ENCODE peak calls at places on chromosomes 1 and 21, in four cellular contexts. One of them, this sample, is unnamed.

GRCh38 chr1:99570486-99571089 is 75.3 kb upstream of the PALMD start:
- DNase-seq in CD8-positive, alpha-beta memory T cell: no peak
- DNase-seq in left lung: no peak
- DNase-seq in hepatocyte: no peak
- DNase-seq in this sample: no peak

GRCh38 chr1:210821615-210822014 is 312.3 kb downstream of the KCNH1 start:
- DNase-seq in CD8-positive, alpha-beta memory T cell: no peak
- DNase-seq in left lung: no peak
- DNase-seq in hepatocyte: no peak
- DNase-seq in this sample: no peak

GRCh38 chr1:29706936-29707335 is 470.6 kb downstream of the PTPRU start:
- DNase-seq in CD8-positive, alpha-beta memory T cell: no peak
- DNase-seq in left lung: peak
- DNase-seq in hepatocyte: peak
- DNase-seq in this sample: no peak

GRCh38 chr1:32761253-32761877 is 55.8 kb downstream of the YARS1 start:
- DNase-seq in CD8-positive, alpha-beta memory T cell: no peak
- DNase-seq in left lung: no peak
- DNase-seq in hepatocyte: peak
- DNase-seq in this sample: no peak

GRCh38 chr1:99305626-99306025 is 41.3 kb downstream of the PLPPR4 start:
- DNase-seq in CD8-positive, alpha-beta memory T cell: no peak
- DNase-seq in left lung: no peak
- DNase-seq in hepatocyte: no peak
- DNase-seq in this sample: no peak

GRCh38 chr1:7549277-7549676 is 221.8 kb upstream of the VAMP3 start:
- DNase-seq in CD8-positive, alpha-beta memory T cell: no peak
- DNase-seq in left lung: no peak
- DNase-seq in hepatocyte: peak
- DNase-seq in this sample: no peak

GRCh38 chr1:29196863-29197589 is 15.3 kb upstream of the SRSF4 start:
- DNase-seq in CD8-positive, alpha-beta memory T cell: no peak
- DNase-seq in left lung: no peak
- DNase-seq in hepatocyte: no peak
- DNase-seq in this sample: no peak

GRCh38 chr1:60573726-60574409 is 500.3 kb upstream of the C1orf87 start:
- DNase-seq in CD8-positive, alpha-beta memory T cell: no peak
- DNase-seq in left lung: no peak
- DNase-seq in hepatocyte: peak
- DNase-seq in this sample: no peak

GRCh38 chr1:41540886-41541591 is 56.6 kb upstream of the EDN2 start:
- DNase-seq in CD8-positive, alpha-beta memory T cell: no peak
- DNase-seq in left lung: no peak
- DNase-seq in hepatocyte: no peak
- DNase-seq in this sample: no peak

GRCh38 chr1:8903908-8904650 is 25.6 kb upstream of the ENO1 start:
- DNase-seq in CD8-positive, alpha-beta memory T cell: no peak
- DNase-seq in left lung: no peak
- DNase-seq in hepatocyte: peak
- DNase-seq in this sample: no peak

GRCh38 chr1:56816909-56817308 is 2.3 kb downstream of the FYB2 start:
- DNase-seq in CD8-positive, alpha-beta memory T cell: no peak
- DNase-seq in left lung: no peak
- DNase-seq in hepatocyte: peak
- DNase-seq in this sample: no peak

GRCh38 chr1:8083739-8084484 is 57.8 kb upstream of the ERRFI1 start:
- DNase-seq in CD8-positive, alpha-beta memory T cell: no peak
- DNase-seq in left lung: no peak
- DNase-seq in hepatocyte: no peak
- DNase-seq in this sample: no peak

GRCh38 chr1:72177711-72178110 is 104.6 kb downstream of the NEGR1 start:
- DNase-seq in CD8-positive, alpha-beta memory T cell: no peak
- DNase-seq in left lung: no peak
- DNase-seq in hepatocyte: no peak
- DNase-seq in this sample: no peak

GRCh38 chr1:65423884-65424655 is 3.6 kb downstream of the LEPR start:
- DNase-seq in CD8-positive, alpha-beta memory T cell: no peak
- DNase-seq in left lung: no peak
- DNase-seq in hepatocyte: peak
- DNase-seq in this sample: no peak

GRCh38 chr1:202088216-202088615 is 34.5 kb upstream of the GPR37L1 start:
- DNase-seq in CD8-positive, alpha-beta memory T cell: no peak
- DNase-seq in left lung: no peak
- DNase-seq in hepatocyte: peak
- DNase-seq in this sample: no peak

GRCh38 chr1:147201276-147201675 is 23.9 kb downstream of the FMO5 start:
- DNase-seq in CD8-positive, alpha-beta memory T cell: no peak
- DNase-seq in left lung: no peak
- DNase-seq in hepatocyte: no peak
- DNase-seq in this sample: no peak

GRCh38 chr1:13517193-13517812 is 3.5 kb upstream of the LRRC38 start:
- DNase-seq in CD8-positive, alpha-beta memory T cell: no peak
- DNase-seq in left lung: no peak
- DNase-seq in hepatocyte: peak
- DNase-seq in this sample: no peak

GRCh38 chr1:36650200-36651065 is 167.7 kb upstream of the CSF3R start:
- DNase-seq in CD8-positive, alpha-beta memory T cell: peak
- DNase-seq in left lung: no peak
- DNase-seq in hepatocyte: peak
- DNase-seq in this sample: peak

GRCh38 chr1:199700551-199700950 is 327.0 kb upstream of the NR5A2 start:
- DNase-seq in CD8-positive, alpha-beta memory T cell: no peak
- DNase-seq in left lung: no peak
- DNase-seq in hepatocyte: no peak
- DNase-seq in this sample: no peak

GRCh38 chr1:32365445-32365844 is 3.1 kb downstream of the TSSK3 start:
- DNase-seq in CD8-positive, alpha-beta memory T cell: no peak
- DNase-seq in left lung: no peak
- DNase-seq in hepatocyte: no peak
- DNase-seq in this sample: no peak

GRCh38 chr1:181089017-181089776 is 697 bp downstream of the IER5 start:
- DNase-seq in CD8-positive, alpha-beta memory T cell: no peak
- DNase-seq in left lung: peak
- DNase-seq in hepatocyte: peak
- DNase-seq in this sample: no peak

GRCh38 chr1:110150330-110151174 is at the start of gene SLC6A17:
- DNase-seq in CD8-positive, alpha-beta memory T cell: no peak
- DNase-seq in left lung: no peak
- DNase-seq in hepatocyte: peak
- DNase-seq in this sample: peak

GRCh38 chr1:147243228-147243685 is 773 bp downstream of the CHD1L start:
- DNase-seq in CD8-positive, alpha-beta memory T cell: no peak
- DNase-seq in left lung: peak
- DNase-seq in hepatocyte: peak
- DNase-seq in this sample: no peak

GRCh38 chr1:27348861-27349783 is 7.3 kb downstream of the SYTL1 start:
- DNase-seq in CD8-positive, alpha-beta memory T cell: peak
- DNase-seq in left lung: peak
- DNase-seq in hepatocyte: peak
- DNase-seq in this sample: no peak

GRCh38 chr1:7388488-7389185 is 382.5 kb upstream of the VAMP3 start:
- DNase-seq in CD8-positive, alpha-beta memory T cell: no peak
- DNase-seq in left lung: no peak
- DNase-seq in hepatocyte: no peak
- DNase-seq in this sample: peak

GRCh38 chr1:39205102-39205780 is 746 bp downstream of the MACF1 start:
- DNase-seq in CD8-positive, alpha-beta memory T cell: peak
- DNase-seq in left lung: no peak
- DNase-seq in hepatocyte: peak
- DNase-seq in this sample: peak

GRCh38 chr1:1833456-1833855 is 55.2 kb upstream of the NADK start:
- DNase-seq in CD8-positive, alpha-beta memory T cell: no peak
- DNase-seq in left lung: no peak
- DNase-seq in hepatocyte: no peak
- DNase-seq in this sample: no peak

GRCh38 chr1:33257759-33258712 is 1.7 kb downstream of the ZNF362 start:
- DNase-seq in CD8-positive, alpha-beta memory T cell: no peak
- DNase-seq in left lung: no peak
- DNase-seq in hepatocyte: peak
- DNase-seq in this sample: no peak

GRCh38 chr1:219161371-219161975 is 12.2 kb upstream of the LYPLAL1 start:
- DNase-seq in CD8-positive, alpha-beta memory T cell: no peak
- DNase-seq in left lung: no peak
- DNase-seq in hepatocyte: no peak
- DNase-seq in this sample: no peak

GRCh38 chr1:51296379-51297357 is 33.7 kb downstream of the TTC39A start:
- DNase-seq in CD8-positive, alpha-beta memory T cell: peak
- DNase-seq in left lung: peak
- DNase-seq in hepatocyte: peak
- DNase-seq in this sample: peak
- H3K27ac ChIP-seq in CD8-positive, alpha-beta memory T cell: no peak
- H3K27ac ChIP-seq in left lung: no peak
- H3K27ac ChIP-seq in hepatocyte: no peak
- H3K27ac ChIP-seq in this sample: no peak

DNA sequence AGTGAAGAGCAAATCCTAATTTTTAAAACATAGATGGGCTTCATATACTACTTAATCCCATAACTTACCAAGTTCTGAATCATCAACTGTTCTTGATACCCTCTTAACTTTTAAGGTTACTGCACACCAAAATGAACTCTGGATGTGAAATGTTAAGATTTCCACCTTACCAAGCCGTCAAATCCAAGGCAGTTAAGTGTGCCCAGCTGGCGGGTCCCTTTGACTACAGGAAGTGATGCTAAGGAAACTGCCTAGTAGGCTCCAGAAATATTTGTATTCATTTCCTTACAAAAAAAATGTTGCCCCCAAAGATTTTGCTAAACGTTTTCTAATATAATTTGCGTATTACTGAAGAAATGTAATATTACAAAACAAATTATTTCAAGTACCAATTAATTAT is 10.7 kb downstream of the NRIP1 start:
- DNase-seq in CD8-positive, alpha-beta memory T cell: no peak
- DNase-seq in left lung: no peak
- DNase-seq in hepatocyte: no peak
- DNase-seq in this sample: no peak
- H3K27ac ChIP-seq in CD8-positive, alpha-beta memory T cell: no peak
- H3K27ac ChIP-seq in left lung: no peak
- H3K27ac ChIP-seq in hepatocyte: no peak
- H3K27ac ChIP-seq in this sample: no peak

DNA sequence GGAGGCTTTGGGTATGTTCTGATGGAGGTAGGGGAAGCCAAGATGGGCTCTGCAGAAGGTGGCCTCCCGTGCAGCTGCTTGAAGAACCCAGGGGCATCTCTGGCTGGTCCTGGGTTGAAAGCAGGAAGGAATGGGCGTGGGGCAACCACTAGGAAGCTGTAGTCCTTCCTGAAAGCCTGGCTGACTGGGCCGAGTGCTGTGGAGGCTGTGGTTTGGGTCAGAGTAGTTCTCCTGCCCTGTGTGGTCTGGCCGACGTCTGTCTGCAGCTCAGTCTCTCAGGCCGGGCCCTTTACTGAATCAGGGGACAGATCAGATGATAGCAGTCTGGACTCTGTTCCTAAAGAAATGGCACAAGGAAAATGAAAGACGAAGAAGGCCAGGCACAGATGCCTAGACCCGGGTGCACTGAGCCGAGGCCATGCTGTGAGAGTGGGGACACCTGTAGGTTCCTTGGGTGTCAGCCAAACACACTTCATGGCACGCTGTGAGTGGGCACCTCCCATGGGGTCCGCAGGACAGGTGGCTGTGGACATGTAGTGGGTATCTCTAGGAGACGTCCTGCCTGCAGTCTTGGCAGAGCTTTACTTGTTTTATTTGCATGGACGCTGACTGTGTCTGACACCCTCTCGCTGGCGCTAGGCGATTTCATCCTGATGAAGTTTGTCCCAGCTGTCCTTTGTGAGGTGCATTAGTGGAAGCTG is 86.9 kb downstream of the POFUT2 start:
- DNase-seq in CD8-positive, alpha-beta memory T cell: no peak
- DNase-seq in left lung: no peak
- DNase-seq in hepatocyte: no peak
- DNase-seq in this sample: no peak
- H3K27ac ChIP-seq in CD8-positive, alpha-beta memory T cell: no peak
- H3K27ac ChIP-seq in left lung: no peak
- H3K27ac ChIP-seq in hepatocyte: no peak
- H3K27ac ChIP-seq in this sample: no peak

GRCh38 chr21:42262826-42263225 is 43.9 kb downstream of the ABCG1 start:
- DNase-seq in CD8-positive, alpha-beta memory T cell: no peak
- DNase-seq in left lung: peak
- DNase-seq in hepatocyte: peak
- DNase-seq in this sample: no peak

GRCh38 chr21:42258885-42259407 is 40.0 kb downstream of the ABCG1 start:
- DNase-seq in CD8-positive, alpha-beta memory T cell: no peak
- DNase-seq in left lung: peak
- DNase-seq in hepatocyte: no peak
- DNase-seq in this sample: peak

GRCh38 chr21:42261832-42262200 is 42.9 kb downstream of the ABCG1 start:
- DNase-seq in CD8-positive, alpha-beta memory T cell: no peak
- DNase-seq in left lung: peak
- DNase-seq in hepatocyte: no peak
- DNase-seq in this sample: no peak

GRCh38 chr21:42258150-42258884 is 39.4 kb downstream of the ABCG1 start:
- DNase-seq in CD8-positive, alpha-beta memory T cell: peak
- DNase-seq in left lung: peak
- DNase-seq in hepatocyte: peak
- DNase-seq in this sample: peak

GRCh38 chr21:42260121-42260520 is 41.2 kb downstream of the ABCG1 start:
- DNase-seq in CD8-positive, alpha-beta memory T cell: no peak
- DNase-seq in left lung: peak
- DNase-seq in hepatocyte: no peak
- DNase-seq in this sample: no peak
- H3K27ac ChIP-seq in CD8-positive, alpha-beta memory T cell: no peak
- H3K27ac ChIP-seq in left lung: no peak
- H3K27ac ChIP-seq in hepatocyte: no peak
- H3K27ac ChIP-seq in this sample: no peak

GRCh38 chr1:220689696-220690095 is 467 bp upstream of the C1orf115 start:
- DNase-seq in CD8-positive, alpha-beta memory T cell: no peak
- DNase-seq in left lung: no peak
- DNase-seq in hepatocyte: no peak
- DNase-seq in this sample: no peak
- H3K27ac ChIP-seq in CD8-positive, alpha-beta memory T cell: no peak
- H3K27ac ChIP-seq in left lung: no peak
- H3K27ac ChIP-seq in hepatocyte: no peak
- H3K27ac ChIP-seq in this sample: no peak

DNA sequence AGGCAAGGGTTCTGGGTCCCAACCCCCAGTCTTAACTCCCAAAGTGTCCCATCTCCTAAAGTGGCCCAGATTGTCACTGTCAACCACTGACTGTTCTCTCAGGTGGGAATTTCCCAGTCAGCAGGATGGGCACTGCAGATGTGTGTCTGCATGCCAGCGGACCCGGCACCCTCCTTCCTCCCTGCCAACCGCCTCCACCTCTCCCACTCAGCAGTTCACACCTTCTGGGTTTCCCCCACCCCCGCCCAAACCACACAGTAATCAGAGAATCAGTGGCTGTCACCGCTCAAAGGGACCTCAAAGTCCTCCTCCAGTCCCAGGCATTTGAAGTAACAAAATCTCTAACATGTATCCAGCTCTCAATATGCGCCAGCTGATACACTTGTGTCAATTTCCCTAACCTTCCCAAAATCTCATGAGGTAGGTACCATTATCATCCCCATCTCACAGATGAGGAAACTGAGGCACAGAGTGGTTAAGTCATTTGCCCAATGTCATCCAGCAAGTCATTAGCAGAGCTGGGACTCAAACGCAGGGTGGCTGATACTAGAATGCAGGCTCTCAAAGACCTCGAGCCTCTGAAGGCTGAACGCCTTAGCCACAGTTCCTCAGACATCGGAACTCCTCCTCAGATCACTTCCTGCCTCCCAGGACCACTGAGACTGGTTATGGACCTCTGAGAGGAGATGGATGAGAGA is 4.8 kb downstream of the RUNX3 start:
- DNase-seq in CD8-positive, alpha-beta memory T cell: peak
- DNase-seq in left lung: no peak
- DNase-seq in hepatocyte: no peak
- DNase-seq in this sample: no peak
- H3K27ac ChIP-seq in CD8-positive, alpha-beta memory T cell: peak
- H3K27ac ChIP-seq in left lung: no peak
- H3K27ac ChIP-seq in hepatocyte: no peak
- H3K27ac ChIP-seq in this sample: no peak